ENCODE peak calls at places on chromosomes 4 and X, in eight cellular contexts. V, X, Q, Z, L, P, T and E are unnamed samples.

GRCh38 chr4:139208404-139208945 is 31.5 kb upstream of the ELF2 start:
- DNase-seq in V (no peak), X (no peak), Q (peak; percentile 16), Z (no peak), L (no peak), P (no peak), T (no peak), E (no peak)

GRCh38 chrX:34638116-34638515 is 19.0 kb downstream of the TMEM47 start:
- DNase-seq in V (no peak), X (peak; percentile 39), Q (peak; percentile 1), Z (peak; percentile 51), L (no peak), P (no peak), T (no peak), E (no peak)

GRCh38 chrX:13955975-13956374 is 73.7 kb downstream of the GEMIN8 start:
- DNase-seq in V (no peak), X (no peak), Q (no peak), Z (no peak), L (no peak), P (no peak), T (no peak), E (no peak)

GRCh38 chrX:17553451-17553850 is 178.5 kb downstream of the NHS start:
- DNase-seq in V (no peak), X (peak; percentile 85), Q (no peak), Z (peak; percentile 41), L (no peak), P (no peak), T (no peak), E (no peak)

GRCh38 chr4:168541608-168541953 is 44.7 kb downstream of the PALLD start:
- DNase-seq in V (no peak), X (no peak), Q (no peak), Z (no peak), L (no peak), P (peak; percentile 76), T (no peak), E (no peak)

GRCh38 chr4:128517739-128518510 is 230.3 kb upstream of the PGRMC2 start:
- DNase-seq in V (peak; percentile 86), X (peak; percentile 97), Q (peak; percentile 68), Z (peak; percentile 43), L (peak; percentile 94), P (peak; percentile 56), T (no peak), E (no peak)

GRCh38 chr4:168551945-168552695 is 55.3 kb downstream of the PALLD start:
- DNase-seq in V (peak; percentile 19), X (peak; percentile 61), Q (peak; percentile 2), Z (peak; percentile 70), L (no peak), P (peak; percentile 59), T (no peak), E (no peak)

GRCh38 chr4:57080781-57081650 is 29.2 kb downstream of the IGFBP7 start:
- DNase-seq in V (no peak), X (peak; percentile 99), Q (peak; percentile 70), Z (no peak), L (no peak), P (no peak), T (no peak), E (no peak)

GRCh38 chrX:42017971-42018370 is 94.6 kb upstream of the CASK start:
- DNase-seq in V (no peak), X (no peak), Q (no peak), Z (no peak), L (no peak), P (no peak), T (no peak), E (no peak)

GRCh38 chr4:57020467-57021101 is 41.9 kb downstream of the POLR2B start:
- DNase-seq in V (no peak), X (peak; percentile 93), Q (no peak), Z (no peak), L (no peak), P (no peak), T (no peak), E (no peak)

GRCh38 chr4:146243141-146243882 is 29.0 kb downstream of the REELD1 start:
- DNase-seq in V (peak; percentile 55), X (peak; percentile 37), Q (no peak), Z (peak; percentile 76), L (peak; percentile 45), P (no peak), T (peak; percentile 90), E (no peak)

GRCh38 chrX:10077425-10078188 is 79.2 kb upstream of the CLCN4 start:
- DNase-seq in V (no peak), X (no peak), Q (peak; percentile 79), Z (no peak), L (no peak), P (no peak), T (no peak), E (no peak)

GRCh38 chr4:147760695-147761094 is 28.8 kb downstream of the ARHGAP10 start:
- DNase-seq in V (no peak), X (no peak), Q (no peak), Z (no peak), L (no peak), P (no peak), T (no peak), E (no peak)

GRCh38 chrX:70421618-70422017 is 1.5 kb upstream of the GDPD2 start:
- DNase-seq in V (no peak), X (peak; percentile 16), Q (no peak), Z (peak; percentile 52), L (no peak), P (no peak), T (peak; percentile 49), E (no peak)

GRCh38 chr4:155207534-155208257 is 740 bp upstream of the NPY2R start:
- DNase-seq in V (no peak), X (peak; percentile 26), Q (no peak), Z (peak; percentile 76), L (no peak), P (no peak), T (peak; percentile 52), E (no peak)
- TF ChIP-seq EZH2 in V (no peak), X (no peak), Q (no peak), Z (peak; percentile 28), L (no peak), P (no peak), T (no peak), E (no peak)

DNA sequence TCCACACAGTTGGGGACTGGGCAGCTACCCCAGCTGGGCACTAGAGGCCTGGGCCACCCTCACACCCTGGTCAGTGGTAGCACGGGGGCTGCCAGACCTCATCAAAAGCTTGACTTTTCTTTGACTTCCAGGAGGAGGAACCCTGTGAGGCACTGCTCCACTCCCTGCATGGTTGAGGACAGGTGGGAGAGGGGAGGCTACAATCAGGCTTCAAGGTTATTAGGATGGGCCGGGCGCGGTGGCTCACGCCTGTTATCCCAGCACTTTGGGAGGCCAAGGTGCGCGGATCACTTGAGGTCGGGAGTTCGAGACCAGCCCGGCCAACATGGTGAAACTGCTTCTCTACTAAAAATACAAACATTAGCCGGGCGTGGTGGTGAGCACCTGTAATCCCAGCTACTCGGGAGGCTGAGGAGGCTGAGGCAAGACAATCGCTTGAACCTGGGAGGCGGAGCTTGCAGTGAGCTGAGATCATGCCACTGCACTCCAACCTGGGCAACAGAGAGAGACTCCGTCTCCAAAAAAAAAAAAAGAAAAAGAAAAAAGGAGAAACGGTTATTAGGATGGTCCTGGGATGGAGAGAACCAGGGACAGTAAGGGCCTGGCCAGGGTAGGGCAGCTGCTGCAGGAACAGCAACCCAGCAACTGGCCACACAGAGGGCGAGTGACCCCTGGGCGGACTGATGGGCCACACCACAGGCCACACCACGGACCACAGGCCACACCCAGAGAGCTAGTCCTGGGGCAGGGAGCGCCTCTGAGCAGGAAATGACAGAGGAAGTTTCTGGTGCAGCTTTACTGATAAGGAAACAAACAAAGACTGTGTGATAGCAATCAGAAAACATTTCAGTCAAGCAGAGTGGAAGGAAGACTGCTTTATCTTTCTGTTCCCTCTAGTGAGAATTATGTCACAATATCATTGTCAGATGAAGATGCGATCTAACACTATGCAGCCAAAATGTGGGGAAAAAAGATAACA is 20.5 kb upstream of the OPN1LW start:
- DNase-seq in V (peak; percentile 82), X (peak; percentile 52), Q (peak; percentile 24), Z (no peak), L (no peak), P (no peak), T (no peak), E (no peak)
- TF ChIP-seq POLR2AphosphoS5 in V (no peak), X (no peak), Q (no peak), Z (no peak), L (no peak), P (no peak), T (no peak), E (no peak)

GRCh38 chrX:20057479-20057878 is 59.2 kb downstream of the MAP7D2 start:
- DNase-seq in V (no peak), X (no peak), Q (no peak), Z (no peak), L (no peak), P (no peak), T (no peak), E (no peak)
- TF ChIP-seq EZH2 in V (no peak), X (no peak), Q (no peak), Z (no peak), L (no peak), P (no peak), T (no peak), E (no peak)

DNA sequence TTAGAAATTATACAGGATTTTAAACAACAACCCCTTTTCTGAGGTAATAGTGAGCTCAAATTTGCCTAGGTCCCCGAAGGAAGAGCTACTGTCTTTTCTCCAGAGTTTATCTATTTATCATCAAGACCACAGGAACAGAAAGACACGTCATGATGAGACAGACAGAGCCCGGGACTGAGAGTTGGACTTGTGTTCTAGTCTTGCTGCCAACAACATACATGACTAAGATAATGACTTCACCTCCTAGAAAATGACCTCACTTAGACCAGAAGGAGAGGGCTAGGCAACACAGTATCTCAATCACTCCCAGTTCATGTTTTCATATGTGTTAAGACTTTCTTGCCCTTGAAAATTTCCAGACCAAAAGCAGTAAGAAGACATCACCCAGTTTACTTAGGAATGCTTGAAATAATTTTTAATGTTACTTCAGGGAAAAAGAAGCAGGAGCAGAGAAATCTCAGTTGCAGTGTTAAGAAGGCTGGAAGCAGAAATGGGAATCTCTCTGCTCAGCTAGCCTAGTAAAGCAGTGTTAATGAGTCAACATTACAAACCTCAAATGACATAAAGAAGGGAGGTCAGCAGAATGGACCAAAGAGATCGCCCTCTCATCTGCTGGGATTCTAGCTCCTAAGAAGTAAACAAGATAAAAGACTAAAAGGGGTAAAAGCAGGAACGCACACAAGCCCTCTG is 24.9 kb downstream of the PDGFC start:
- DNase-seq in V (no peak), X (peak; percentile 89), Q (no peak), Z (no peak), L (no peak), P (peak; percentile 93), T (no peak), E (no peak)
- TF ChIP-seq POLR2AphosphoS5 in V (no peak), X (peak; percentile 58), Q (no peak), Z (no peak), L (no peak), P (peak; percentile 40), T (no peak), E (no peak)

DNA sequence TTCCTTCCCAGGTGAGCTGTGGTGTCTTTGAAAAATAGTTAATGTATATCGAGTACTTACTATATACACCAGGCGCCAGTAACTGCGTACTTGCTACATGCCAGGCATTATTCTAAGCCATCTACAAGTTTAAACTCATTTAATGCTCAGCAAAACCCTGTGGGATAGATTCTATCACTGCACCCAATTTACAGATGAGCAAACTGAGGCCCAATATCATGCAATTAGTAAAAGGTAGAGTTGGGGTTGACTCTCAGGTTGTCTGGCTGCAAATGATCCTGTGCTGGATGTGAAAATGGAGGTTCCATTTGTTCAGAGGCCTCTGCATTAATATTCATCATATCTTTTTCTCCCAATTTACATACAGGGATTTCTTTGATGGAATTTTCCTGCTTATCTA is 17.6 kb downstream of the NKX3-2 start:
- DNase-seq in V (no peak), X (no peak), Q (no peak), Z (no peak), L (no peak), P (no peak), T (no peak), E (no peak)
- TF ChIP-seq EZH2 in V (no peak), X (no peak), Q (no peak), Z (no peak), L (no peak), P (no peak), T (no peak), E (no peak)